ENCODE peak calls at places on chromosomes 16 and 17, in six cellular contexts. V is H1, F is esophagus muscularis mucosa, K is GM12878, P is A549, X is transverse colon. L is an unnamed sample. For H3K9me3, the result is how much of the 10 kb centered on the place peaks cover.

GRCh38 chr17:75240394-75241142 is 20.8 kb downstream of the GGA3 start:
- DNase-seq in P (peak), V (no peak), F (no peak), X (no peak), K (no peak), L (no peak)

GRCh38 chr17:4204676-4205075 is 59.1 kb downstream of the ANKFY1 start:
- DNase-seq in X (peak), V (no peak), K (no peak), F (no peak), P (no peak), L (peak)

GRCh38 chr16:4455081-4455480 is 19.3 kb downstream of the NMRAL1 start:
- DNase-seq in V (no peak), K (no peak), X (no peak), P (no peak), F (no peak), L (no peak)

GRCh38 chr17:77476498-77476897 is 335.7 kb downstream of the SEC14L1 start:
- DNase-seq in K (no peak), F (no peak), X (no peak), P (no peak), V (no peak), L (no peak)

GRCh38 chr17:64994781-64995538 is 61.6 kb downstream of the GNA13 start:
- DNase-seq in X (no peak), K (no peak), P (no peak), V (no peak), F (peak), L (no peak)

GRCh38 chr17:60971515-60972369 is 294.1 kb downstream of the BCAS3 start:
- DNase-seq in F (no peak), K (peak), V (peak), P (peak), X (peak), L (no peak)

GRCh38 chr17:8890671-8891070 is 23.2 kb upstream of the PIK3R6 start:
- DNase-seq in F (no peak), P (no peak), K (no peak), V (no peak), X (no peak), L (no peak)

GRCh38 chr17:4584125-4584834 is at the start of gene SMTNL2:
- DNase-seq in K (no peak), P (no peak), V (no peak), X (no peak), F (no peak), L (no peak)

GRCh38 chr17:17134051-17134951 is 71.8 kb downstream of the PLD6 start:
- DNase-seq in X (no peak), P (no peak), F (no peak), K (no peak), V (no peak), L (no peak)

GRCh38 chr17:71438631-71439146 is 682.1 kb upstream of the SOX9 start:
- DNase-seq in X (no peak), K (no peak), P (peak), F (no peak), V (no peak), L (no peak)

GRCh38 chr17:79272220-79272619 is 197.6 kb downstream of the ENGASE start:
- DNase-seq in V (no peak), F (no peak), P (no peak), K (no peak), X (no peak), L (no peak)

GRCh38 chr17:17580662-17581470 is 10.6 kb downstream of the PEMT start:
- DNase-seq in F (no peak), X (no peak), P (no peak), K (no peak), V (no peak), L (peak)

GRCh38 chr16:62088731-62089410 is 52.6 kb upstream of the CDH8 start:
- DNase-seq in V (no peak), F (no peak), P (no peak), X (no peak), K (no peak), L (no peak)

GRCh38 chr17:15289285-15290185 is 24.4 kb upstream of the PMP22 start:
- DNase-seq in V (no peak), F (no peak), P (peak), X (no peak), K (no peak), L (no peak)

GRCh38 chr17:4998027-4998665 is 396 bp downstream of the KIF1C start:
- DNase-seq in V (no peak), K (no peak), F (no peak), X (peak), P (peak), L (no peak)

GRCh38 chr17:75799402-75799801 is 14.8 kb downstream of the UNK start:
- DNase-seq in K (no peak), F (no peak), X (no peak), V (no peak), P (no peak), L (no peak)

GRCh38 chr16:85879975-85880831 is 18.8 kb upstream of the IRF8 start:
- DNase-seq in F (no peak), V (no peak), P (no peak), X (no peak), K (no peak), L (no peak)

GRCh38 chr17:68509151-68510057 is 2.8 kb upstream of the PRKAR1A start:
- DNase-seq in X (peak), K (no peak), F (no peak), P (no peak), V (no peak), L (no peak)

GRCh38 chr17:83007504-83008475 is 71.6 kb upstream of the METRNL start:
- DNase-seq in K (no peak), V (no peak), F (peak), X (no peak), P (no peak), L (no peak)

GRCh38 chr16:55495616-55496289 is 13.1 kb upstream of the LPCAT2 start:
- DNase-seq in F (peak), V (no peak), K (no peak), X (no peak), P (no peak), L (no peak)

GRCh38 chr17:15469260-15469659 is 1.8 kb upstream of the CDRT4 start:
- DNase-seq in K (no peak), X (no peak), F (no peak), P (no peak), V (no peak), L (peak)

GRCh38 chr16:24834459-24835335 is 11.1 kb upstream of the SLC5A11 start:
- DNase-seq in X (peak), P (peak), K (no peak), V (no peak), F (no peak), L (no peak)

GRCh38 chr16:85859818-85860125 is 39.2 kb upstream of the IRF8 start:
- DNase-seq in X (no peak), P (no peak), F (no peak), K (no peak), V (no peak), L (no peak)

GRCh38 chr17:78707016-78707415 is 75.1 kb downstream of the CYTH1 start:
- DNase-seq in X (no peak), P (peak), F (no peak), K (no peak), V (no peak), L (no peak)

GRCh38 chr16:48101069-48101674 is 54.6 kb downstream of the ABCC12 start:
- DNase-seq in V (no peak), X (no peak), F (no peak), K (peak), P (no peak), L (no peak)

GRCh38 chr16:24409045-24409444 is 130.3 kb upstream of the RBBP6 start:
- DNase-seq in K (no peak), V (no peak), X (no peak), P (peak), F (no peak), L (no peak)

GRCh38 chr16:67149276-67150057 is 1.3 kb downstream of the B3GNT9 start:
- DNase-seq in F (no peak), P (no peak), X (no peak), V (no peak), K (no peak), L (no peak)

GRCh38 chr17:4436381-4436780 is 2.6 kb downstream of the SPNS3 start:
- DNase-seq in V (no peak), P (no peak), F (no peak), K (no peak), X (no peak), L (no peak)

GRCh38 chr17:51427259-51428255 is 167.2 kb downstream of the UTP18 start:
- DNase-seq in X (no peak), P (no peak), K (peak), F (peak), V (no peak), L (no peak)

GRCh38 chr16:66520406-66521194 is 29.3 kb downstream of the TK2 start:
- DNase-seq in P (no peak), V (no peak), X (peak), K (no peak), F (no peak), L (no peak)

GRCh38 chr16:26816885-26817571 is 249.7 kb upstream of the C16orf82 start:
- DNase-seq in X (no peak), F (no peak), K (no peak), P (no peak), V (no peak), L (no peak)

GRCh38 chr16:51031598-51031997 is 119.5 kb downstream of the SALL1 start:
- DNase-seq in F (no peak), V (no peak), K (no peak), X (no peak), P (no peak), L (no peak)

DNA sequence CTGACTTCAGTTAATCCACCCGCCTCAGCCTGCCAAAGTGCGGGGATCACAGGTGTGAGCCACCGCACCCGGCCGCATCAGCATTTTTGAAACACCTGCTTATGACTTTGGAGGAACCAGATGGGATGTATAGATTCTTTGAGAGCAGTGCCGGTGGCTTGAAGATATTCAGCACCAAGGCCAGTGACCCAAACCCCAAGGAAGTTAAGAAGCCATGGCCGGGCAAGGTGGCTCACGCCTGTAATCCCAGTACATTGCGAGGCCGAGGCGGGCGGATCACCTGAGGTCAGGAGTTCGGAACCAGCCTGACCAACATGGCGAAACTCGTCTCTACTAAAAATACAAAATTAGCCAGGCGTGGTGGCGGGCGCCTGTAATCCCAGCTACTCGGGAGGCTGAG is 43.9 kb downstream of the TRARG1 start:
- DNase-seq in F (no peak), K (no peak), X (no peak), P (no peak), V (no peak), L (no peak)
- TF ChIP-seq CTCF in F (no peak), K (no peak), X (no peak), P (no peak), V (no peak), L (no peak)

DNA sequence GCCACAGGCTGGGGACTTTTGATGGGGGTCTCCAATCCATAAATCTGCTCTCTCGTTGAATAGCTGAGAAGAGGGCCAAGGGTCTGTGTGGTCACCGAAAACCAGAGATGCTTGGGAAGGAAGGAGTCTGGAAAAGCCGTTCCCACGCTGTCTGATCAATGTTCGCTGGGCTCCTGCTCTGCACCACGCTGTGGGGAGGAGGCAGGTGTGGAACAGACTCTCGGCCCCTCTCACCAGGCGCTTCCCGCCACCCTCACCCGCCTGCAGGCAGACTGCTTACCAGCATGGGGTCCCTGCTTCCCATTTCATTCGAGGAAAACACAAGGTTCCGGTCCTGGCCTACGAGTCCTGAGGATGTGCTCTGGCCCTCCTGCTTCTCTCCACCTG is 702 bp upstream of the ALDH3A1 start:
- DNase-seq in F (no peak), V (no peak), P (peak), X (no peak), K (no peak), L (no peak)
- TF ChIP-seq EP300 in F (no peak), V (no peak), P (no peak), X (no peak), K (no peak), L (no peak)

DNA sequence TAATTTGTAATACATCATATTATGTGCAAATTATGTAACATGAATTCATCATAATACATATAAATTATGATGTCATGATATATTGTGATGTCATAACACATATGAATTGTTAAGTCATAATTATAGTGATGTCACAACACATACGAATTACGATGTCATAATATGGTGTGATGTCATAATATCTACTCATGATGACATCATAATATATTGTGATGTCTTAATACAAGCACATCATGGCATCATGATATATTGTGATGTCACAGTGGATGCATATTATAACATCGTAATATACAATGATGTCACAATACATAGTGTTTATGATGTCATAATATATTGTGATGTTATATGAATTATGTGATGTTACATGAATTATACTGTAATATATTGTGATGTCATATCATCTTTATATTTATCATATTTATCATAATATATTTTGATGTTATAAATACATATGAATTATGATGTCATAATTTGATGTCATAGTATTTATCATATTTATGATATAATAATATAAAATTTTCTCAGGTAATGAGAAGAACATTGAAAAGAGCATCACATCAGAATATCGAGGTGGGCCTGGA is 1793.0 kb downstream of the TP53TG3F start:
- DNase-seq in F (no peak), K (no peak), X (no peak), V (no peak), P (no peak), L (no peak)
- H3K9me3 ChIP-seq in F (under half), K (under half), X (under half), V (under half), P (under half), L (under half)

GRCh38 chr17:42072323-42073187 is 22.2 kb upstream of the C17orf113 start:
- DNase-seq in P (no peak), X (no peak), V (no peak), K (no peak), F (no peak), L (no peak)
- TF ChIP-seq CTCF in P (no peak), X (no peak), V (no peak), K (no peak), F (peak), L (no peak)

DNA sequence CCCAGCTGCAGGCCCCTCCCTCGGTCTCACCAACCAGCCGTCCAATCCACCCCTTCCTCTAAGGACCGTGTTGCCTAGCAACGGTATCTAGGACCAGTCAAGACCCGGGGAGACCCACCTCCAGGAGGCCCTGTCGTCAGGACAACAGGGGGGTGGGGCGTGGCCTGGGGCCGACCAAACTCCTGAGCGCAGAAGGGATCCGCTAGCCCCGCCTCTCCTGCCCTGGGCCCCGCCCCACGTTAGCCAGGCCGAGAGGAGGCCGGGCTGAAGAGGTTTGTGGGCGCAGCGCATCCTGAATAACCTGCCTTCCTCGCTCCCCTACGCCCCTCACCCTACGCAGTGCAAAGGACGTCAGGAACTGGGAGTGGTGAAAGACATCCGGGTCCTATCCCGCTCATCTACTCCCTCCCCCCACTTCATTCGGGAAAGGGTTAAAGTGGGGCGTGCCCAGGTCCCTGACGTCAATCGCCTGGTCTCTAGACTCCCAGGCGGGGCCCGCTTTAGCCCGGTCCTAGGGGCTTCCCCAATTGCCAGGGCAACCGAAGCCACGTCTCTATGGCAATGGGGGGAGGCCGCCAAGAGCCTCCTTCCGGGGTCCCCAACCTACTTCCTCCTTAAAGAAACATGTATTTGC is 14.7 kb downstream of the DLG4 start:
- DNase-seq in V (peak), K (peak), P (peak), F (peak), X (peak), L (peak)
- TF ChIP-seq EP300 in V (no peak), K (peak), P (no peak), F (no peak), X (no peak), L (peak)

GRCh38 chr16:1560153-1560552 is 26.7 kb downstream of the TMEM204 start:
- DNase-seq in X (no peak), K (no peak), V (no peak), F (no peak), P (no peak), L (no peak)
- H3K9me3 ChIP-seq in X (under half), K (under half), V (under half), F (under half), P (under half), L (under half)

GRCh38 chr16:2438121-2438520 is 8.9 kb downstream of the CCNF start:
- DNase-seq in K (no peak), F (no peak), V (no peak), P (no peak), X (no peak), L (no peak)
- TF ChIP-seq CTCF in K (no peak), F (no peak), V (no peak), P (no peak), X (no peak), L (no peak)

GRCh38 chr17:49450181-49450580 is 35.5 kb upstream of the PHB1 start:
- DNase-seq in X (no peak), F (no peak), P (no peak), K (no peak), V (no peak), L (no peak)

GRCh38 chr17:49455226-49455968 is 39.7 kb upstream of the NGFR start:
- DNase-seq in X (no peak), P (no peak), K (no peak), F (no peak), V (no peak), L (no peak)

GRCh38 chr17:49450735-49451134 is 36.1 kb upstream of the PHB1 start:
- DNase-seq in X (no peak), F (no peak), V (no peak), P (no peak), K (no peak), L (no peak)

GRCh38 chr17:49454050-49454449 is 39.4 kb upstream of the PHB1 start:
- DNase-seq in K (no peak), X (no peak), F (no peak), P (peak), V (no peak), L (no peak)

DNA sequence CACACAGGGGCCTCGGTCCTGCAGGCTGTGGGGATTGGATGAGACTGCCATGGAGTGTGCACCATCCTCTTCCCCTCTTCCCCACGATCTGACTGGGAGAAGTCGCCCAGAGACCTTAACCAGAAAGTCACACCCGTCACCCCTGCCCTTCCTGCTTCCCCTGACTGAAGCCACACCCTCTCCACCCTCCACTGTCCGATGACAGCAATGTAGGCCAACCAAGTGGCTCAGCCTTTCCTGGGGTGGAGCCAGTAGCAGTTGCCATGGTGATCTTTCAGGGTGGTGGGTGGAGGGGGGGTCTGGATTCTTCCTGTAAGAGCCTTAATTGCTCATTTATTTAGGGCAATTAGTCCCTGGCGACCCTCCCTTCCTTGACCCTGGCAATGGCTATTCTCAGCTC is 37.5 kb upstream of the PHB1 start:
- DNase-seq in P (no peak), X (no peak), V (no peak), K (no peak), F (no peak), L (no peak)
- TF ChIP-seq EP300 in P (no peak), X (no peak), V (no peak), K (no peak), F (no peak), L (no peak)